ENCODE peak calls at places on chromosome 1, in ten cellular contexts. M is retina; K is GM12892; Y is anterior cingulate cortex; T is kidney glomerular epithelial cell; P is left cardiac atrium; S is germinal center; C is stimulated activated CD8-positive, alpha-beta memory T cell treated with anti-CD3 and anti-CD28 coated beads, Interleukin-7, amount 100 ng/mL, for 4 hours; I is naive thymus-derived CD4-positive, alpha-beta T cell; F is Right ventricle myocardium superior. A is an unnamed sample.

GRCh38 chr1:22018583-22019559 is 17.4 kb downstream of the CELA3A start:
- DNase-seq in M (no peak), K (peak), Y (no peak), T (peak), P (peak), S (peak), C (peak), I (peak), F (no peak), A (no peak)

GRCh38 chr1:224691106-224691505 is 75.0 kb downstream of the CNIH3 start:
- DNase-seq in M (no peak), K (no peak), Y (no peak), T (no peak), P (no peak), S (no peak), C (no peak), I (no peak), F (no peak), A (no peak)

GRCh38 chr1:58964880-58965279 is 181.0 kb upstream of the JUN start:
- DNase-seq in M (no peak), K (no peak), Y (no peak), T (no peak), P (no peak), S (no peak), C (no peak), I (no peak), F (no peak), A (no peak)

GRCh38 chr1:94801919-94802546 is 18.1 kb upstream of the SLC44A3 start:
- DNase-seq in M (peak), K (no peak), Y (peak), T (peak), P (no peak), S (no peak), C (no peak), I (no peak), F (peak), A (peak)

GRCh38 chr1:19047373-19047772 is 90.9 kb upstream of the IFFO2 start:
- DNase-seq in M (peak), K (peak), Y (no peak), T (no peak), P (no peak), S (no peak), C (no peak), I (no peak), F (no peak), A (no peak)

GRCh38 chr1:105138445-105138821 is 1388.7 kb downstream of the AMY1C start:
- DNase-seq in M (peak), K (no peak), Y (no peak), T (no peak), P (no peak), S (no peak), C (no peak), I (no peak), F (peak), A (peak)

GRCh38 chr1:15027515-15027948 is 126.0 kb upstream of the TMEM51 start:
- DNase-seq in M (peak), K (peak), Y (peak), T (peak), P (peak), S (peak), C (no peak), I (no peak), F (peak), A (peak)

GRCh38 chr1:185170291-185170848 is 13.4 kb downstream of the SWT1 start:
- DNase-seq in M (peak), K (peak), Y (peak), T (peak), P (no peak), S (peak), C (peak), I (peak), F (no peak), A (peak)

GRCh38 chr1:44812822-44813543 is 4.7 kb downstream of the BTBD19 start:
- DNase-seq in M (no peak), K (no peak), Y (no peak), T (no peak), P (peak), S (no peak), C (no peak), I (no peak), F (no peak), A (no peak)

GRCh38 chr1:218938259-218938658 is 235.4 kb upstream of the LYPLAL1 start:
- DNase-seq in M (no peak), K (no peak), Y (no peak), T (no peak), P (no peak), S (no peak), C (no peak), I (no peak), F (no peak), A (no peak)

GRCh38 chr1:56491441-56491840 is 87.9 kb downstream of the PLPP3 start:
- DNase-seq in M (no peak), K (no peak), Y (no peak), T (no peak), P (no peak), S (no peak), C (no peak), I (no peak), F (no peak), A (no peak)

A was measured in heart right ventricle.